ENCODE peak calls at places on chromosomes 4 and X, in four cellular contexts. One of them, this sample, is unnamed.

GRCh38 chr4:156977435-156978160 is 6.0 kb upstream of the PDGFC start:
- DNase-seq in OCI-LY7: no peak
- DNase-seq in GM12878: no peak
- DNase-seq in right lobe of liver: no peak
- DNase-seq in this sample: peak

GRCh38 chr4:138542191-138542771 is 300.1 kb upstream of the SLC7A11 start:
- DNase-seq in OCI-LY7: no peak
- DNase-seq in GM12878: no peak
- DNase-seq in right lobe of liver: no peak
- DNase-seq in this sample: no peak

GRCh38 chr4:168502886-168503285 is 6.0 kb downstream of the PALLD start:
- DNase-seq in OCI-LY7: no peak
- DNase-seq in GM12878: no peak
- DNase-seq in right lobe of liver: no peak
- DNase-seq in this sample: no peak

GRCh38 chr4:137283737-137284136 is 248.6 kb downstream of the PCDH18 start:
- DNase-seq in OCI-LY7: no peak
- DNase-seq in GM12878: no peak
- DNase-seq in right lobe of liver: no peak
- DNase-seq in this sample: peak

GRCh38 chr4:3496021-3496420 is 32.9 kb downstream of the DOK7 start:
- DNase-seq in OCI-LY7: no peak
- DNase-seq in GM12878: no peak
- DNase-seq in right lobe of liver: no peak
- DNase-seq in this sample: no peak

GRCh38 chr4:164931551-164932324 is 45.7 kb downstream of the TRIM61 start:
- DNase-seq in OCI-LY7: no peak
- DNase-seq in GM12878: no peak
- DNase-seq in right lobe of liver: no peak
- DNase-seq in this sample: no peak

GRCh38 chrX:24696241-24696640 is 2.5 kb downstream of the POLA1 start:
- DNase-seq in OCI-LY7: no peak
- DNase-seq in GM12878: no peak
- DNase-seq in right lobe of liver: no peak
- DNase-seq in this sample: no peak

GRCh38 chrX:106917830-106918500 is 2.2 kb upstream of the CLDN2 start:
- DNase-seq in OCI-LY7: no peak
- DNase-seq in GM12878: no peak
- DNase-seq in right lobe of liver: no peak
- DNase-seq in this sample: peak

GRCh38 chr4:185838514-185839203 is 26.7 kb upstream of the SORBS2 start:
- DNase-seq in OCI-LY7: no peak
- DNase-seq in GM12878: no peak
- DNase-seq in right lobe of liver: no peak
- DNase-seq in this sample: no peak

GRCh38 chr4:183798249-183798920 is 106.7 kb upstream of the STOX2 start:
- DNase-seq in OCI-LY7: no peak
- DNase-seq in GM12878: no peak
- DNase-seq in right lobe of liver: no peak
- DNase-seq in this sample: no peak

GRCh38 chr4:91427171-91427570 is 876.6 kb upstream of the GRID2 start:
- DNase-seq in OCI-LY7: no peak
- DNase-seq in GM12878: no peak
- DNase-seq in right lobe of liver: no peak
- DNase-seq in this sample: peak

GRCh38 chrX:2552621-2553297 is 52.0 kb upstream of the DHRSX start:
- DNase-seq in OCI-LY7: no peak
- DNase-seq in GM12878: no peak
- DNase-seq in right lobe of liver: no peak
- DNase-seq in this sample: no peak

GRCh38 chr4:124212835-124213640 is 499.5 kb downstream of the ANKRD50 start:
- DNase-seq in OCI-LY7: no peak
- DNase-seq in GM12878: no peak
- DNase-seq in right lobe of liver: no peak
- DNase-seq in this sample: no peak

GRCh38 chr4:128524311-128524710 is 236.7 kb upstream of the PGRMC2 start:
- DNase-seq in OCI-LY7: no peak
- DNase-seq in GM12878: no peak
- DNase-seq in right lobe of liver: no peak
- DNase-seq in this sample: peak

GRCh38 chr4:143389543-143390195 is 53.0 kb downstream of the GAB1 start:
- DNase-seq in OCI-LY7: no peak
- DNase-seq in GM12878: no peak
- DNase-seq in right lobe of liver: no peak
- DNase-seq in this sample: peak

GRCh38 chrX:109911046-109911445 is 91.9 kb upstream of the TMEM164 start:
- DNase-seq in OCI-LY7: no peak
- DNase-seq in GM12878: no peak
- DNase-seq in right lobe of liver: no peak
- DNase-seq in this sample: no peak

GRCh38 chr4:140861359-140862181 is 105.4 kb upstream of the TBC1D9 start:
- DNase-seq in OCI-LY7: peak
- DNase-seq in GM12878: peak
- DNase-seq in right lobe of liver: no peak
- DNase-seq in this sample: peak

GRCh38 chrX:147890766-147891165 is 21.0 kb upstream of the FMR1 start:
- DNase-seq in OCI-LY7: no peak
- DNase-seq in GM12878: no peak
- DNase-seq in right lobe of liver: no peak
- DNase-seq in this sample: no peak

GRCh38 chrX:24146283-24146865 is 3.2 kb upstream of the ZFX start:
- DNase-seq in OCI-LY7: no peak
- DNase-seq in GM12878: no peak
- DNase-seq in right lobe of liver: no peak
- DNase-seq in this sample: no peak

GRCh38 chrX:46649421-46650260 is 76.1 kb downstream of the CHST7 start:
- DNase-seq in OCI-LY7: peak
- DNase-seq in GM12878: no peak
- DNase-seq in right lobe of liver: no peak
- DNase-seq in this sample: no peak

GRCh38 chrX:36957425-36958328 is 50.5 kb upstream of the FAM47C start:
- DNase-seq in OCI-LY7: no peak
- DNase-seq in GM12878: no peak
- DNase-seq in right lobe of liver: peak
- DNase-seq in this sample: no peak

GRCh38 chr4:83011779-83012630 is 1.4 kb upstream of the LIN54 start:
- DNase-seq in OCI-LY7: peak
- DNase-seq in GM12878: no peak
- DNase-seq in right lobe of liver: peak
- DNase-seq in this sample: no peak

GRCh38 chr4:124753941-124754581 is 41.5 kb upstream of the ANKRD50 start:
- DNase-seq in OCI-LY7: no peak
- DNase-seq in GM12878: no peak
- DNase-seq in right lobe of liver: peak
- DNase-seq in this sample: no peak

GRCh38 chrX:43087825-43088224 is 309.9 kb upstream of the PPP1R2C start:
- DNase-seq in OCI-LY7: no peak
- DNase-seq in GM12878: no peak
- DNase-seq in right lobe of liver: no peak
- DNase-seq in this sample: no peak
- H3K27ac ChIP-seq in OCI-LY7: no peak
- H3K27ac ChIP-seq in GM12878: no peak
- H3K27ac ChIP-seq in right lobe of liver: no peak
- H3K27ac ChIP-seq in this sample: no peak

DNA sequence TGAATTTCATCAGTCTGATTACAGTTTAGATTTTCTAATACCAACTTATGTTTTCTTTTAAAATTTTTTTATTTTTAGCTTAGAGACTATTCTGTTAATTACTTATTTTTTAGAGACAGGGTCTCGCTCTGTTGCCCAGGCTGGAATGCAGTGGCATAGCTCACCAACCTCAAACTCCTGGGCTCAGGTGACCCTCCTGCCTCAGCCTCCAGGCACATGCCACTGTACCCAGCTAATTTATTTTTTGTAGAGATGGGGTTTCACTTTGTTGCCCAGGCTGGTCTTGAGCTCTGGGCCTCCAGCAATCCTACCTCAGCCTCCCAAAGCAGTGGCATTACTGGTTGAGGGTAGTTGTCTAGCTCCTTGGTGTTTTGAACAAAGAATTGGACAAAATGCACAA is 102.0 kb downstream of the KLHL8 start:
- DNase-seq in OCI-LY7: no peak
- DNase-seq in GM12878: no peak
- DNase-seq in right lobe of liver: no peak
- DNase-seq in this sample: no peak
- H3K27ac ChIP-seq in OCI-LY7: no peak
- H3K27ac ChIP-seq in GM12878: no peak
- H3K27ac ChIP-seq in right lobe of liver: no peak
- H3K27ac ChIP-seq in this sample: no peak

DNA sequence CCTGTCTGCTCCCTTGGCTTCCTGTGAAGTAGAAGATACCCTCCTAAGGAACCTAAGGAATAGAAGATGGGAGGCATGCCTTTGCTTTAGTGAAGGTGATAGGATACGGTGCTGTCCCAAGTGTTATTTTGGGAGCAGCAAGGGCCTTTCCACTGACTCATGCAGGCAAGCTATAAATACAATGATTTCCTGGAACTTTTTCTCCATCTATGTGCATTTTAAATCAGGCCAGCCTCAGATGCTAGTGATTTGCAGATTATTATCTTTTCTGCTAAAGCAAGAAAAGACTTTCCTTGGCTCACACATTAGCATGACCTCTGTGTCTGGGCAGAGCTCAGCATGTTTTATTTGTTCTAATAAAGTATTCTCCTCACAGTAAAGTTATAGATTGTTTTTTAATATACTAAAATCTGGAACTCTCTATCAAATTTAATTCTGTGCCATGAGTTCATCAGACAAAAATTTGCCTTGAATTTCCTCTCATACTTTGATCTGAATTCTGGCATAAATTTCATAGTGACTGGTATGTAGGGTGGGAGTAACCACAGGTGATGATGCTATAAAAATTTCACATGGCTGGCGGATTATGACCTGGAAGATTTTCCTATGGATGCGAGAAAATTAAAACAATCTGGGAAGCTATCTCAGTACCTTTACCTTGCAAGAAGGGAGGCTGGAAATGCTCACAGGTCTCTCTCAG is 131.7 kb downstream of the REPS2 start:
- DNase-seq in OCI-LY7: no peak
- DNase-seq in GM12878: no peak
- DNase-seq in right lobe of liver: no peak
- DNase-seq in this sample: peak
- H3K27ac ChIP-seq in OCI-LY7: no peak
- H3K27ac ChIP-seq in GM12878: no peak
- H3K27ac ChIP-seq in right lobe of liver: no peak
- H3K27ac ChIP-seq in this sample: peak

DNA sequence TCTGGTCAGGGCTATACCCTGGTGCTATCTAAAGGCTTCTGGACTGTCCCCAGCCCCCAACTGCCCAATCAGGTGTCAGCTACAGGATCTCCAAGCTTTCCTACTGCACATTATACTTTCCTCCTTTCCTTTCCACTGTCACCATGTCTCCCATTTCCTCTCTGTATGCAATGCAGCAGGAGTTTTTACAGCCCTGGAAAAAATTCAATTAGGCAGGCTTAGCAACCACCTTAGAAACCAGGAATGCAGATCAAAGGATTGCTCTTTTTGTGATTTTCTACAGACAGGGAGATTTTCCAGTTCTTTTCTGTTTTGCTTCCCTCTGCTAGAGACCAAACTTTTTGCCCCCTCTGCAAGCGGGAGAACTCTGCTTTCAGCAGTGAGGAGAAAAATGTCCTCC is 6.0 kb upstream of the NAF1 start:
- DNase-seq in OCI-LY7: no peak
- DNase-seq in GM12878: no peak
- DNase-seq in right lobe of liver: no peak
- DNase-seq in this sample: no peak
- H3K27ac ChIP-seq in OCI-LY7: no peak
- H3K27ac ChIP-seq in GM12878: no peak
- H3K27ac ChIP-seq in right lobe of liver: no peak
- H3K27ac ChIP-seq in this sample: no peak

GRCh38 chrX:41381685-41382084 is 47.7 kb downstream of the DDX3X start:
- DNase-seq in OCI-LY7: no peak
- DNase-seq in GM12878: no peak
- DNase-seq in right lobe of liver: peak
- DNase-seq in this sample: peak
- H3K27ac ChIP-seq in OCI-LY7: no peak
- H3K27ac ChIP-seq in GM12878: no peak
- H3K27ac ChIP-seq in right lobe of liver: peak
- H3K27ac ChIP-seq in this sample: peak

DNA sequence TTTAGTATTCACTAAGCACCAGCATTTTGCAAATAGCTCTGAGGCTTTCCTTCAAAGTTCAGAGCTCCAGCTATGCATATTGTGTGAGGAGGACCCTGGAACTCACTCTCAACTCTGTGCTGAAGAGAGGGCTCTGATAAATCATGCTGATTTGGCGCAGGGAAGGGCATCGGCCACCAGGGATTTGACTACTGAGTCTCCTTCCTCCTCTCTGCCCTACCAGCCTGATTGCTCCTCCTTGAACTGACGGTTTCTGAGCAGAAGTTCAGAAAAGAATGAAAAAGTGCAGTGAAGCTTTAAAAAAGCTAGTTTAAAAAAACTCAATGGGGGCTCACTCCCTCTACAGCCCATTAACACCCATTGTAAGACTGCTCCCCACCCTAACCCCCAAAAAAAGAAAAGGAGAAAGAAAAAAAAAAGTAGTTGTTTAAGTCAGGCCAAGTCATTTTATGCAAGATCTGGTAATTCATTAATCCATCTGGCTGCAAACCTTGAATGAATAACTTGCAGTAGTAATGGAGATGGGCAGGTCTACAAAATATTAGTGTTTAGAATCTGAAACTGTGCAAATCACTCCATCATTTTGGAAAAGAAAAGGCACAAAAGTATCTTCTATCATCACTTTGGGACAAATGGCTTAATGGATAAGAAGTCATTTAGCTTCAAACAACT is 13.3 kb downstream of the PPARGC1A start:
- DNase-seq in OCI-LY7: no peak
- DNase-seq in GM12878: no peak
- DNase-seq in right lobe of liver: no peak
- DNase-seq in this sample: no peak
- H3K27ac ChIP-seq in OCI-LY7: no peak
- H3K27ac ChIP-seq in GM12878: no peak
- H3K27ac ChIP-seq in right lobe of liver: peak
- H3K27ac ChIP-seq in this sample: no peak

GRCh38 chrX:118212817-118213183 is 96.2 kb upstream of the KLHL13 start:
- DNase-seq in OCI-LY7: peak
- DNase-seq in GM12878: peak
- DNase-seq in right lobe of liver: no peak
- DNase-seq in this sample: peak
- H3K27ac ChIP-seq in OCI-LY7: peak
- H3K27ac ChIP-seq in GM12878: peak
- H3K27ac ChIP-seq in right lobe of liver: no peak
- H3K27ac ChIP-seq in this sample: no peak

GRCh38 chrX:55144697-55145096 is 55.9 kb downstream of the PAGE2 start:
- DNase-seq in OCI-LY7: no peak
- DNase-seq in GM12878: no peak
- DNase-seq in right lobe of liver: no peak
- DNase-seq in this sample: no peak

GRCh38 chrX:55142206-55142918 is 53.5 kb downstream of the PAGE2 start:
- DNase-seq in OCI-LY7: no peak
- DNase-seq in GM12878: no peak
- DNase-seq in right lobe of liver: no peak
- DNase-seq in this sample: no peak

GRCh38 chrX:55143621-55144020 is 54.8 kb downstream of the PAGE2 start:
- DNase-seq in OCI-LY7: no peak
- DNase-seq in GM12878: no peak
- DNase-seq in right lobe of liver: no peak
- DNase-seq in this sample: no peak

GRCh38 chrX:55142919-55143310 is 54.1 kb downstream of the PAGE2 start:
- DNase-seq in OCI-LY7: no peak
- DNase-seq in GM12878: no peak
- DNase-seq in right lobe of liver: no peak
- DNase-seq in this sample: no peak
- H3K27ac ChIP-seq in OCI-LY7: no peak
- H3K27ac ChIP-seq in GM12878: no peak
- H3K27ac ChIP-seq in right lobe of liver: no peak
- H3K27ac ChIP-seq in this sample: no peak